ENCODE peak calls at places on chromosomes 2 and 18, in four cellular contexts. One of them, this sample, is unnamed. For H3K4me1, the result is how much of the 10 kb centered on the place peaks cover.

GRCh38 chr2:121095257-121096080 is 189.5 kb downstream of the TFCP2L1 start:
- DNase-seq in fibroblast of lung: peak
- DNase-seq in heart left ventricle: peak
- DNase-seq in body of pancreas: peak
- DNase-seq in this sample: peak

GRCh38 chr2:109087055-109087663 is 41.8 kb upstream of the SH3RF3 start:
- DNase-seq in fibroblast of lung: no peak
- DNase-seq in heart left ventricle: no peak
- DNase-seq in body of pancreas: no peak
- DNase-seq in this sample: no peak

GRCh38 chr2:240834377-240834975 is 14.5 kb upstream of the KIF1A start:
- DNase-seq in fibroblast of lung: no peak
- DNase-seq in heart left ventricle: no peak
- DNase-seq in body of pancreas: no peak
- DNase-seq in this sample: no peak

GRCh38 chr2:195251221-195251620 is 405.8 kb upstream of the SLC39A10 start:
- DNase-seq in fibroblast of lung: no peak
- DNase-seq in heart left ventricle: no peak
- DNase-seq in body of pancreas: no peak
- DNase-seq in this sample: no peak

GRCh38 chr2:30566675-30567074 is 119.6 kb downstream of the LCLAT1 start:
- DNase-seq in fibroblast of lung: peak
- DNase-seq in heart left ventricle: no peak
- DNase-seq in body of pancreas: no peak
- DNase-seq in this sample: no peak

GRCh38 chr2:85318222-85319182 is 9.3 kb downstream of the TGOLN2 start:
- DNase-seq in fibroblast of lung: peak
- DNase-seq in heart left ventricle: no peak
- DNase-seq in body of pancreas: no peak
- DNase-seq in this sample: no peak

GRCh38 chr2:129759186-129760010 is 220.1 kb upstream of the RAB6C start:
- DNase-seq in fibroblast of lung: no peak
- DNase-seq in heart left ventricle: no peak
- DNase-seq in body of pancreas: no peak
- DNase-seq in this sample: no peak

GRCh38 chr2:173545364-173545734 is 190.7 kb downstream of the CDCA7 start:
- DNase-seq in fibroblast of lung: no peak
- DNase-seq in heart left ventricle: no peak
- DNase-seq in body of pancreas: no peak
- DNase-seq in this sample: no peak

GRCh38 chr2:144389151-144389929 is 130.6 kb downstream of the ZEB2 start:
- DNase-seq in fibroblast of lung: no peak
- DNase-seq in heart left ventricle: no peak
- DNase-seq in body of pancreas: peak
- DNase-seq in this sample: peak

GRCh38 chr2:8550481-8550880 is 131.4 kb upstream of the ID2 start:
- DNase-seq in fibroblast of lung: no peak
- DNase-seq in heart left ventricle: no peak
- DNase-seq in body of pancreas: peak
- DNase-seq in this sample: no peak

GRCh38 chr18:80200171-80200931 is 47.0 kb downstream of the PARD6G start:
- DNase-seq in fibroblast of lung: peak
- DNase-seq in heart left ventricle: no peak
- DNase-seq in body of pancreas: no peak
- DNase-seq in this sample: no peak

GRCh38 chr2:178136321-178137025 is 24.2 kb downstream of the RBM45 start:
- DNase-seq in fibroblast of lung: no peak
- DNase-seq in heart left ventricle: no peak
- DNase-seq in body of pancreas: no peak
- DNase-seq in this sample: no peak

GRCh38 chr2:12717988-12718661 is 1.4 kb downstream of the TRIB2 start:
- DNase-seq in fibroblast of lung: peak
- DNase-seq in heart left ventricle: no peak
- DNase-seq in body of pancreas: peak
- DNase-seq in this sample: no peak

GRCh38 chr18:389658-390357 is 110.7 kb downstream of the COLEC12 start:
- DNase-seq in fibroblast of lung: peak
- DNase-seq in heart left ventricle: no peak
- DNase-seq in body of pancreas: no peak
- DNase-seq in this sample: no peak

GRCh38 chr2:144162652-144163051 is 357.3 kb downstream of the ZEB2 start:
- DNase-seq in fibroblast of lung: no peak
- DNase-seq in heart left ventricle: no peak
- DNase-seq in body of pancreas: peak
- DNase-seq in this sample: peak

GRCh38 chr2:223619486-223620129 is 17.4 kb upstream of the SCG2 start:
- DNase-seq in fibroblast of lung: no peak
- DNase-seq in heart left ventricle: no peak
- DNase-seq in body of pancreas: no peak
- DNase-seq in this sample: no peak

GRCh38 chr18:25250610-25250859 is 101.4 kb downstream of the ZNF521 start:
- DNase-seq in fibroblast of lung: no peak
- DNase-seq in heart left ventricle: no peak
- DNase-seq in body of pancreas: no peak
- DNase-seq in this sample: no peak

GRCh38 chr2:238791345-238791744 is 56.5 kb upstream of the TWIST2 start:
- DNase-seq in fibroblast of lung: no peak
- DNase-seq in heart left ventricle: no peak
- DNase-seq in body of pancreas: no peak
- DNase-seq in this sample: no peak

DNA sequence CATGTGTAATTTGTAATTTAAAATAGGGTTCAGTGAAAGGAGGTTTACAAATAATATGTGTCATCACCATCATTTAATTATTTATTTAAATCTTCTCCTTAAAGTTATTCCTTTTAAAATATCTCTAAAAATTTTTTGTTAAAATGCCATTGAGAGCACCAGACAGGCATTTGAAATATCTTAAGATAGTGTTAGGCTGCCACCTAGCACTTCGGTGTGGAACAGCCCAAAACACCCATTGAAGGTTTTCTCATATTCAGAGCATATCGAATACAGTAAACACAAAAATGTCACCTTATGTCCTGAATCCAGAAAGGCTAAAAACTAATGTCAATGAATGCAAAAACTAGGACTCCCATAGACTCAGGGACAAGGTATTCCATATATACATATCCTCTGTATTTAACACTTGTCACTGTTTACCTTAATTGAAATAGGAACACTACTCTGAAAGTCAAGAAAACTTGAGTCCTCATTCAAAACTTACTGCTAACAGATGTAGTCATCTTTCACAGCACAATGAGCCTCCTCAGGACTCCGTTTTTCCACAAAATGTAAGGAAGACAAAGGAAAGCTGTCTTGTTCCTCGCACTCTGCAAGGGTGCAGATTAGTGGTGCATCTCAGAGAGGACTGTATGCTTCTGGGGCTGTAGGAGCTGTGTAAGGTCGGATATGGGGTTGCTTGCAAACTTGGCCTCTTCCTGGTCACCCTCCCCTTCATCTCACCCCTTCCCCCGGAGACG is 329.5 kb downstream of the PAX3 start:
- DNase-seq in fibroblast of lung: peak
- DNase-seq in heart left ventricle: no peak
- DNase-seq in body of pancreas: peak
- DNase-seq in this sample: no peak
- TF ChIP-seq CTCF in fibroblast of lung: peak
- TF ChIP-seq CTCF in heart left ventricle: peak
- TF ChIP-seq CTCF in body of pancreas: peak
- TF ChIP-seq CTCF in this sample: peak

GRCh38 chr2:128555433-128555832 is 236.8 kb upstream of the HS6ST1 start:
- DNase-seq in fibroblast of lung: no peak
- DNase-seq in heart left ventricle: no peak
- DNase-seq in body of pancreas: no peak
- DNase-seq in this sample: no peak
- H3K4me3 ChIP-seq in fibroblast of lung: no peak
- H3K4me3 ChIP-seq in heart left ventricle: no peak
- H3K4me3 ChIP-seq in body of pancreas: no peak
- H3K4me3 ChIP-seq in this sample: no peak

DNA sequence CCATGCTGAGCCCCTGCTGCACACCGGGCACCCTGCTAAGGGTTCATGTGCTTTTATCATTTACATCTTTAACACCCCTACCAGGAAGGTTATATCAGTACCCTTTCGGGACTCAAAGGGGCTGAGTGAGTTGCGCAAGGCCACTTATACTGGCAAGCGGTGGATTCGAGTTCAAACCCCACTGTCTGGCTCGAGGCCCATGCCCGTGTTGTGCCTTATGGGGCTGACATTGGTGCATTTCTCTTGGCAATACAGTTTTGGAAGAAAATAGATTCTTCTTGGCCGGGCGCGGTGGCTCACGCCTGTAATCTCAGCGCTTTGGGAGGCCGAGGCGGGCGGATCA is 69.5 kb upstream of the MAP4K4 start:
- DNase-seq in fibroblast of lung: no peak
- DNase-seq in heart left ventricle: no peak
- DNase-seq in body of pancreas: no peak
- DNase-seq in this sample: no peak
- H3K4me1 ChIP-seq in fibroblast of lung: under half
- H3K4me1 ChIP-seq in heart left ventricle: under half
- H3K4me1 ChIP-seq in body of pancreas: under half
- H3K4me1 ChIP-seq in this sample: under half

GRCh38 chr2:231615058-231615671 is 22.5 kb downstream of the TEX44 start:
- DNase-seq in fibroblast of lung: no peak
- DNase-seq in heart left ventricle: no peak
- DNase-seq in body of pancreas: no peak
- DNase-seq in this sample: peak
- TF ChIP-seq CTCF in fibroblast of lung: no peak
- TF ChIP-seq CTCF in heart left ventricle: no peak
- TF ChIP-seq CTCF in body of pancreas: no peak
- TF ChIP-seq CTCF in this sample: no peak